ENCODE peak calls at places on chromosomes 2 and 18, in seven cellular contexts. F is IMR-90, N is mesendoderm, W is mesenchymal stem cell, S is H9, Y is H1, R is trophoblast cell. B is an unnamed sample. For H3K79me1, the result is how much of the 10 kb centered on the place peaks cover.

GRCh38 chr18:3175195-3175758 is 44.5 kb downstream of the MYOM1 start:
- DNase-seq in N (no peak), F (peak), S (no peak), Y (no peak), R (no peak), W (peak), B (no peak)

GRCh38 chr2:28348149-28348567 is 44.5 kb upstream of the FOSL2 start:
- DNase-seq in F (no peak), N (no peak), W (no peak), S (no peak), Y (no peak), R (no peak), B (no peak)

GRCh38 chr2:214019229-214019972 is 391.5 kb upstream of the VWC2L start:
- DNase-seq in N (no peak), W (peak), F (peak), Y (no peak), S (no peak), R (peak), B (no peak)

GRCh38 chr2:96685592-96686459 is 43.3 kb downstream of the FER1L5 start:
- DNase-seq in R (peak), N (peak), Y (peak), W (no peak), F (no peak), S (peak), B (no peak)

GRCh38 chr2:66464930-66465637 is 30.2 kb downstream of the MEIS1 start:
- DNase-seq in S (no peak), N (no peak), Y (no peak), R (no peak), W (no peak), F (no peak), B (no peak)

GRCh38 chr2:47012866-47013265 is 97.3 kb upstream of the MCFD2 start:
- DNase-seq in S (no peak), W (no peak), N (no peak), R (no peak), Y (no peak), F (no peak), B (no peak)

GRCh38 chr2:38035968-38036367 is 40.0 kb downstream of the CYP1B1 start:
- DNase-seq in N (no peak), F (no peak), S (no peak), R (peak), W (no peak), Y (no peak), B (no peak)

GRCh38 chr2:234963785-234964615 is 12.2 kb downstream of the SH3BP4 start:
- DNase-seq in F (peak), Y (no peak), S (no peak), R (no peak), W (peak), N (no peak), B (no peak)

GRCh38 chr2:96493072-96493471 is 12.1 kb downstream of the NEURL3 start:
- DNase-seq in N (peak), Y (no peak), S (peak), F (no peak), R (peak), W (no peak), B (no peak)

GRCh38 chr2:221125691-221126090 is 446.4 kb downstream of the EPHA4 start:
- DNase-seq in S (no peak), N (no peak), F (peak), Y (no peak), R (no peak), W (no peak), B (no peak)

GRCh38 chr2:126656311-126657145 is 570 bp downstream of the GYPC start:
- DNase-seq in N (peak), R (no peak), Y (peak), F (peak), S (peak), W (no peak), B (peak)

GRCh38 chr2:17162721-17163120 is 355.5 kb downstream of the RAD51AP2 start:
- DNase-seq in S (no peak), W (peak), N (no peak), Y (no peak), R (no peak), F (no peak), B (no peak)

GRCh38 chr2:10260130-10260529 is 42.6 kb upstream of the HPCAL1 start:
- DNase-seq in W (no peak), F (no peak), R (no peak), Y (no peak), N (no peak), S (no peak), B (no peak)

GRCh38 chr18:52869942-52870907 is 530.2 kb downstream of the DCC start:
- DNase-seq in F (no peak), W (no peak), N (peak), Y (peak), R (no peak), S (peak), B (peak)

GRCh38 chr2:43224571-43225092 is 1.8 kb downstream of the ZFP36L2 start:
- DNase-seq in W (peak), Y (peak), R (no peak), S (no peak), F (peak), N (peak), B (no peak)

GRCh38 chr2:23208339-23208738 is 176.6 kb upstream of the KLHL29 start:
- DNase-seq in N (no peak), F (no peak), R (no peak), W (no peak), Y (no peak), S (no peak), B (no peak)

DNA sequence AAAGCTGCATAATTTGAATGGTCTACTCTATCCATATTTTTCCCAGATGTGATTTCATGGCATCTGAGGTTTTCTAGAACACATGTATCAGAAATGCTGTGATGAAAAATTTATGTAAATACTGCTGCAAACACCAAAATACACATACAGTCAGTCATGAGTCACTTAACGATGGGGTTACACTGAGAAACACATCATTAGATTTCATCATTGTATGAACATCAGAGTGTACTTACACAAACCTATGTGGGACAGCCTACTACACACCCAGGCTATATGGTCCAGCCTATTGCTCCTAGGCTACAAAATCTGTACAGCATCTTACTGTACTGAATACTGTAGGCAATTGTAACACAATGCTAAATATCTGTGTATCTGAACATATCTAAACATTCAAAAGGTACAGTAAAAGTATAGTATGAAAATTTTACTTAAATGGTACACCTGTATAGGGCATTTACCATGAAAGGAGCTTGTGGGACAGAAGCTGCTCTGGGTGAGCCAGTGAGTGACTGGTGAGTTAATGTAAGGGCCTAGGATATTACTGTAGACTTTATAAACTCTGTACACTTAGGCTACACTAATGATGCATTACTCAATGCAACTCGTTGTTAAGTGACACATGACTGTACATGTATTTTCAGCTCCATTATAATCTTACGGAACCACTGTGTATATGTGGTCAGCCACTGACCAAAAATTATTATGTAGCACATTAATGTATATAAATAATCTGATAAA is 33.5 kb downstream of the PNO1 start:
- DNase-seq in S (no peak), R (no peak), N (no peak), Y (no peak), F (peak), W (peak), B (no peak)
- H3K79me1 ChIP-seq in S (under half), R (under half), N (under half), Y (under half), F (half or more), W (under half), B (under half)

GRCh38 chr2:76178610-76179009 is 467.9 kb upstream of the GCFC2 start:
- DNase-seq in R (no peak), S (no peak), N (no peak), F (no peak), Y (no peak), W (no peak), B (no peak)

GRCh38 chr2:76175295-76175694 is 464.6 kb upstream of the GCFC2 start:
- DNase-seq in S (no peak), R (no peak), F (no peak), Y (no peak), N (no peak), W (no peak), B (no peak)

GRCh38 chr2:76180676-76181075 is 470.0 kb upstream of the GCFC2 start:
- DNase-seq in Y (no peak), W (peak), S (no peak), F (no peak), N (no peak), R (no peak), B (no peak)
- H3K79me1 ChIP-seq in Y (under half), W (under half), S (under half), F (under half), N (under half), R (under half), B (under half)

GRCh38 chr2:232315049-232315922 is 63.3 kb upstream of the ALPP start:
- DNase-seq in F (peak), R (peak), W (peak), N (peak), Y (no peak), S (no peak), B (no peak)
- H3K79me1 ChIP-seq in F (under half), R (under half), W (under half), N (under half), Y (under half), S (under half), B (under half)

GRCh38 chr18:11040359-11040758 is 109.0 kb downstream of the PIEZO2 start:
- DNase-seq in R (no peak), S (no peak), F (no peak), W (no peak), N (no peak), Y (no peak), B (no peak)
- H3K79me1 ChIP-seq in R (under half), S (under half), F (under half), W (under half), N (under half), Y (under half), B (under half)

GRCh38 chr2:188269004-188269403 is 22.7 kb upstream of the GULP1 start:
- DNase-seq in R (no peak), N (no peak), Y (no peak), W (no peak), F (no peak), S (no peak), B (no peak)
- H3K79me1 ChIP-seq in R (under half), N (under half), Y (under half), W (under half), F (under half), S (under half), B (under half)

GRCh38 chr18:46374850-46375249 is 270.7 kb downstream of the HAUS1 start:
- DNase-seq in R (peak), F (no peak), N (no peak), W (no peak), S (no peak), Y (no peak), B (no peak)

GRCh38 chr18:46373131-46373530 is 268.9 kb downstream of the HAUS1 start:
- DNase-seq in W (no peak), R (no peak), N (no peak), S (no peak), F (no peak), Y (no peak), B (no peak)

GRCh38 chr18:46370898-46371297 is 266.7 kb downstream of the HAUS1 start:
- DNase-seq in N (no peak), W (no peak), Y (no peak), R (no peak), S (no peak), F (no peak), B (no peak)

GRCh38 chr18:46372670-46373069 is 268.5 kb downstream of the HAUS1 start:
- DNase-seq in S (no peak), W (no peak), N (no peak), Y (no peak), F (no peak), R (no peak), B (no peak)

DNA sequence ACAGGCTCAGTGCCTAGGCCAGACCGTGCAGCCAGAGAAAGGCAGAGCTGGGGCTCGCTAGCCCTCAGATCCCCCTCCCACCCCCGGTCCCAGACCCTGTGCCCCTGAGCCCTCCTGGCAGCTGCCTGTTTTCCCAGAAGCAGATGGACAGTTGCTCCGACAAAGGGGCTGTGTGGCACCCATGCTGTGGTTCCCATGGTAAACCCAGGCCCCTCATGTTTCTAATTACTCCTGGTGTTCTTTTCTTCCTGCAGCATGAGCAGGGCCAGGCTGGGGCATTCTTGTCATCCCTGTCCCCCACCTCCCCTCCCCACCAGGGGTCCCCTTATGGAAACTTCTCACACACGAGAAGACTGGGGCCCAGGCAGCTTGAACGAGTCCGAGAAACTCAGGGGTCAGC is 269.6 kb downstream of the HAUS1 start:
- DNase-seq in W (no peak), R (no peak), N (no peak), Y (no peak), F (no peak), S (no peak), B (no peak)
- H3K79me1 ChIP-seq in W (under half), R (under half), N (under half), Y (under half), F (under half), S (under half), B (under half)

DNA sequence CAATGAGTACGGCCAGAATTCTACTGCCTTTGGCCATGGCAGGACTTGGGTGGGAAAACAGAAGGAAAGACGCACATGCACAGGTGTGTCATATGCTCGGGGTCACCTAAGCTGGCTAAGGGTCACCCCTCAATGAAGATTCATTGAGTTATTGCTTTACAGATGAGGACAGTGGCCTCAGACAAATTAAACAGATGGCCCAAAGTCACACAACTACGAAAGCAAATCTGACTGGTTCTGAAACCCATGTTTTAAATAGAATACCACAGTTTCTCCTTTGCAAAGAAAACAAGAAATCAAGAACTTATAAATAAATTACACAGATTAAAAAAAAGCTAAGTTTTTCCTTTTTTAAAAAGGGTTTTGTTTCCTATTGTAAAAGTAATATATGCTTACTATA is 70.5 kb downstream of the ID2 start:
- DNase-seq in F (no peak), R (no peak), N (no peak), Y (no peak), S (no peak), W (no peak), B (no peak)
- H3K79me1 ChIP-seq in F (under half), R (under half), N (under half), Y (under half), S (under half), W (under half), B (under half)

GRCh38 chr2:194203898-194204297 is 1453.1 kb upstream of the SLC39A10 start:
- DNase-seq in F (no peak), S (no peak), W (no peak), Y (no peak), R (no peak), N (no peak), B (no peak)

GRCh38 chr2:194205568-194206227 is 1451.3 kb upstream of the SLC39A10 start:
- DNase-seq in W (no peak), N (peak), Y (no peak), F (no peak), S (no peak), R (no peak), B (no peak)
- H3K79me1 ChIP-seq in W (under half), N (under half), Y (under half), F (under half), S (under half), R (under half), B (under half)

GRCh38 chr2:187148059-187148714 is 299.2 kb upstream of the ZSWIM2 start:
- DNase-seq in W (no peak), N (no peak), R (no peak), S (no peak), F (no peak), Y (no peak), B (no peak)

GRCh38 chr2:187155472-187155871 is 292.6 kb downstream of the CALCRL start:
- DNase-seq in F (no peak), N (no peak), Y (no peak), W (peak), R (no peak), S (no peak), B (no peak)

DNA sequence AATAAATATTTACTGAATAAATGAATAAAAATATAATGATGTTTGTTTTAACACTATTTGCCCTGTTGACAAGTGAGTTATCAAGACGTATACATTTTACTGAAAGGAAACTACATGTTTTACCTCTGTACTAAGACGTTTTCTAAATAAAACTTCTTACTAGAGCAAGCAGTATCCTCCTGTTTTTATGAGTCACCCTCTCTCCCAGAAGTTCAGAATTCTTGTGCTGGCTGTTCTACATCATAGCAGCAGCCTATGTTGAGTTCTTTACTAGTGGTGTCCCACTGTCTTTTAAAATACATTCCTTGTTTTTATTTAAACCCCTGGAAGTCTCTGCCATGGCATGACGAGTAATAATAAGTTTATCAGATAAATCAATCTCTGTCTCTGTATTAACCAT is 297.4 kb downstream of the CALCRL start:
- DNase-seq in F (peak), W (peak), N (no peak), Y (no peak), S (no peak), R (no peak), B (no peak)
- H3K79me1 ChIP-seq in F (under half), W (under half), N (under half), Y (under half), S (under half), R (under half), B (under half)